ENCODE peak calls at places on chromosomes 13 and 19, in seven cellular contexts. L is psoas muscle, F is uterus, D is adipocyte, Y is pancreas, P is body of pancreas, N is mesenchymal stem cell. O is an unnamed sample.
A peak's percentile ranks its signal among the peaks of the same experiment; 100 is the strongest.

GRCh38 chr13:48110132-48110868 is 15.4 kb upstream of the MED4 start:
- DNase-seq in L (no peak), F (no peak), D (no peak), Y (no peak), P (no peak), N (no peak), O (no peak)

GRCh38 chr13:27631665-27632064 is 10.0 kb downstream of the POLR1D start:
- DNase-seq in L (no peak), F (no peak), D (no peak), Y (no peak), P (no peak), N (no peak), O (no peak)

GRCh38 chr19:281992-282391 is 9.2 kb downstream of the PLPP2 start:
- DNase-seq in L (no peak), F (no peak), D (no peak), Y (no peak), P (no peak), N (no peak), O (no peak)

GRCh38 chr19:54662730-54663129 is at the start of gene LILRB4:
- DNase-seq in L (no peak), F (no peak), D (no peak), Y (no peak), P (no peak), N (no peak), O (peak; percentile 74)

GRCh38 chr13:29654807-29655547 is 59.5 kb upstream of the SLC7A1 start:
- DNase-seq in L (no peak), F (no peak), D (peak; percentile 32), Y (no peak), P (no peak), N (no peak), O (no peak)

GRCh38 chr13:45705936-45706335 is 3.8 kb downstream of the CBY2 start:
- DNase-seq in L (no peak), F (no peak), D (no peak), Y (no peak), P (no peak), N (no peak), O (no peak)

GRCh38 chr13:112713517-112714253 is 23.8 kb downstream of the ATP11A start:
- DNase-seq in L (no peak), F (peak; percentile 70), D (no peak), Y (no peak), P (no peak), N (no peak), O (peak; percentile 55)

GRCh38 chr19:18939922-18940775 is 868 bp downstream of the HOMER3 start:
- DNase-seq in L (peak; percentile 76), F (peak; percentile 63), D (peak; percentile 78), Y (no peak), P (peak; percentile 30), N (peak; percentile 60), O (peak; percentile 84)

DNA sequence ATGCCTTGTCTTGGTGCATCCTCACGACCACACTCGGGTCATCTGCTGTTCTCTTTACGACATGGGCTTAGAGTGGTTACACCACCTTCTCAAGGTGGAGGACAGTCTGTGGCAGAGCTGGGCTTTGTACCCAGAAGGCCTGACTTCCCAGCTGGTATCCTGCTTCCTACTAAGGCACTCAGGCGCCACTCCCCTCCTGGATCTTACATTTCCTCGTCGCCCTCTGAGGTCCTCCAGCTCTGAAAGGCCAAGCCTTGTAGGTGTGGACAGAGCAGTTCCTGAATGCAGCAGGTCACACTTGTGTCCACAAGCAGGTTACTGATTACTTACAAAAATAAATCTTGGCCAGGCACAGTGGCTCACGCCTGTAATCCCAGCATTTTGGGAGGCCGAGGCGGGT is 11.9 kb downstream of the SYCE2 start:
- DNase-seq in L (no peak), F (no peak), D (no peak), Y (no peak), P (no peak), N (no peak), O (no peak)
- H3K9me3 ChIP-seq in L (no peaks in the 10 kb centered on the region), F (no peaks in the 10 kb centered on the region), D (no peaks in the 10 kb centered on the region), Y (no peaks in the 10 kb centered on the region), P (no peaks in the 10 kb centered on the region), N (no peaks in the 10 kb centered on the region), O (no peaks in the 10 kb centered on the region)

DNA sequence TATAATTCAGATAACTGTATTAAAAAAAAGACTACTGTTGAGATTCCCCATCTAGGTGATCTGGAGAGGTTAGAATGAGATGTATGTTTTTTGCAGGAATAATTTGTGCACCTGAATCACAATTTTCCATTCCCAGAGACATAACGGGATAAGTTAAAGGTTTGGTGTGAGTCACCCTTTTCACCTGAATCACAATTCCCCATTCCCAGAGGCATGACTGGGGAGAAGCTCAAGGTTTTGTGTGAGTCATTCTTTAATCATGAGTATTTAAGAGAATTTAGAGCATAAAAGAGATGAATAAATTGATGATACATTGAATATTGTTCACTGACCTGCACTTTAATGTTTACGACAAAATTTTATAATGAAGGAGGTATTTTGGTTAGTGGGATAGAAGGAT is 9.0 kb downstream of the OR7A5 start:
- DNase-seq in L (no peak), F (no peak), D (no peak), Y (no peak), P (no peak), N (no peak), O (no peak)
- H3K9me3 ChIP-seq in L (no peaks in the 10 kb centered on the region), F (no peaks in the 10 kb centered on the region), D (no peaks in the 10 kb centered on the region), Y (no peaks in the 10 kb centered on the region), P (no peaks in the 10 kb centered on the region), N (peaks cover 3% of the 10 kb centered on the region), O (no peaks in the 10 kb centered on the region)

GRCh38 chr19:20858218-20858617 is 64.8 kb upstream of the ZNF85 start:
- DNase-seq in L (no peak), F (no peak), D (no peak), Y (no peak), P (no peak), N (no peak), O (no peak)
- H3K9me3 ChIP-seq in L (no peaks in the 10 kb centered on the region), F (no peaks in the 10 kb centered on the region), D (peaks cover 9% of the 10 kb centered on the region), Y (no peaks in the 10 kb centered on the region), P (peaks cover 7% of the 10 kb centered on the region), N (peaks cover 38% of the 10 kb centered on the region), O (no peaks in the 10 kb centered on the region)

GRCh38 chr19:31149306-31149975 is 199.8 kb downstream of the TSHZ3 start:
- DNase-seq in L (no peak), F (no peak), D (no peak), Y (no peak), P (no peak), N (no peak), O (no peak)
- H3K9me3 ChIP-seq in L (no peaks in the 10 kb centered on the region), F (no peaks in the 10 kb centered on the region), D (no peaks in the 10 kb centered on the region), Y (no peaks in the 10 kb centered on the region), P (no peaks in the 10 kb centered on the region), N (no peaks in the 10 kb centered on the region), O (no peaks in the 10 kb centered on the region)

DNA sequence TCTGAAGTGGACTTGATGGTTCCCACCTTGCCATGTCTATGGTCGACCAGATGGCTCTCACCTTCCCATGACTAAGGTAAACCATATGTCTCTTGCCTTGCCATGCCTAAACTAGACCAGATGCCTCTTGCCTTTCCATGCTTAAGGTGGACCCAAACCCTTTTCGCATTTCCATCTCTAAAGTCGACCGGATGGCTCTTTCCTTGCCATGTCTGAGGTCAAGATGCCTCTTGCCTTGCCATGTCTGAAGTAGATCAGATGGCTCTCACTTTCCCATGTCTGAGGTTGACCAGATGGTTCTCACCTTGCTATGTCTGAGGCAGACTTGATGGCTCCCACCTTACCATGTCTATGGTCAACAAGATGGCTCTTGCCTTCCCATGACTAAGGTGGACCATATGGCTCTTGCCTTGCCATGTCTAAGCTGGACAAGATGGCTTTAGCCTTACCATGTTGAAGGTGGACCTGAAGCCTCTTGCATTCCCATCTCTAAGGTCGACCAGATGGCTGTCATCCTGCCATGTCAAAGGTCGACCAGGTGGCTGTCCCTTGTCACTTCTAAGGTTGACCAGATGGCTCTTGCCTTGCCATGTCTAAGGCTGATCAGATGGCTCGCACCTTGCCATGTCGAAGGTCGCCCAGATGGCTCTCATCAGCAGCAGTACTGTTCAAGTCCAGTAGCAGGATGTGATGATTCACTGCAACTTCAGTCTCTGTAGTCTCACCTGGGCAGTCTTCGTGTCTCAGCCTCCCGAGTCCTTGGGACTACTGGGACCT is 1439.4 kb downstream of the UQCRFS1 start:
- DNase-seq in L (no peak), F (no peak), D (no peak), Y (no peak), P (no peak), N (no peak), O (no peak)
- H3K9me3 ChIP-seq in L (no peaks in the 10 kb centered on the region), F (no peaks in the 10 kb centered on the region), D (no peaks in the 10 kb centered on the region), Y (no peaks in the 10 kb centered on the region), P (peaks cover 37% of the 10 kb centered on the region), N (peaks cover 9% of the 10 kb centered on the region), O (peaks cover 32% of the 10 kb centered on the region)

DNA sequence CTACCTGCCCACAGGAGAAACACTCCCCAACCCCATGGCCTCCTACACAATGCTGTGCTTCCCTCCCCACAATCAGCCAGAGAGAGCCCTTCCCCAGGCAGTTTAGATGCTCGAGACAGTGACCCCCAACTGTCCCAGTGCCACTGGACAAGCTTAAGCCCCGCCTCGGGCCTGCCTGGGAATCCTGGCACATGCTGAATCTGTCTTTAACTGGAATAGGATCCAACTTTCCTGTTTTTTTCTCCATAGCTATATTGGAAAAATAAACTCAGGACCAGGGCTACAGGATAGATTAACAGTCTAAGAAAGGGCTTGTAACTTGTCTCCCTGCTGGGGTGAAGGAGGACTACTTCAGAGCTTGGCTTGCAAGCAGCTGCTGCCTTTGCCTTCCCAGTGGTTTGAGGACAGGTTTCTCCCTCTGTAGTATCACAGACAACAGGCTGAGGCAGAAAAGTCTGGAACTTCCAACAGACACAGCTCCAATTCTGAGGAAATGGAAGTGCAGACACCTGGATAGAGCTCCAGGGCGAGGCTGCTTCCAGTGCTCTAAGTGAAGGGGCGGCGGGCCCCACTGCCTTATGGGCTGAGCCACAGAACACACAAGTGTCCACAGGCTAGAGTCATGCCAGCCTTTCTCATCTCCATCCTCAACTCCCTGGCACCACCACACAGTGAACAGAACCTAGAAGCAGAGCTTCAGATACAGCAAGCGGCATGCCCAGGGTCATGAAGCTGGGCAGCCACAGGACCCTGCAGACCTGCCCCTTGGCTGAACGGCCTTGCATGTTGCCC is 228.3 kb downstream of the TUBA3C start:
- DNase-seq in L (no peak), F (no peak), D (no peak), Y (no peak), P (no peak), N (no peak), O (no peak)
- H3K9me3 ChIP-seq in L (no peaks in the 10 kb centered on the region), F (no peaks in the 10 kb centered on the region), D (peaks cover 2% of the 10 kb centered on the region), Y (no peaks in the 10 kb centered on the region), P (peaks cover 3% of the 10 kb centered on the region), N (no peaks in the 10 kb centered on the region), O (no peaks in the 10 kb centered on the region)

GRCh38 chr19:51542699-51543098 is 11.2 kb upstream of the SIGLEC6 start:
- DNase-seq in L (no peak), F (no peak), D (no peak), Y (no peak), P (no peak), N (no peak), O (no peak)
- H3K9me3 ChIP-seq in L (no peaks in the 10 kb centered on the region), F (no peaks in the 10 kb centered on the region), D (no peaks in the 10 kb centered on the region), Y (no peaks in the 10 kb centered on the region), P (no peaks in the 10 kb centered on the region), N (no peaks in the 10 kb centered on the region), O (no peaks in the 10 kb centered on the region)